ENCODE peak calls at places on chromosomes 3 and 15, in nine cellular contexts. Y is neuronal stem cell, F is brain microvascular endothelial cell, E is right lobe of liver, U is upper lobe of right lung, R is astrocyte, T is uterus, H is cardiac muscle cell, I is PC-3. K is an unnamed sample. For H3K36me3, the result is how much of the 10 kb centered on the place peaks cover.

GRCh38 chr3:62500556-62501294 is 127.4 kb upstream of the FEZF2 start:
- DNase-seq in Y (no peak), F (no peak), E (no peak), U (no peak), R (no peak), T (no peak), H (no peak), I (no peak), K (no peak)

GRCh38 chr15:68501616-68502015 is 69.7 kb upstream of the ITGA11 start:
- DNase-seq in Y (no peak), F (no peak), E (no peak), U (no peak), R (no peak), T (no peak), H (no peak), I (no peak), K (no peak)

GRCh38 chr3:137612293-137612692 is 151.8 kb upstream of the SOX14 start:
- DNase-seq in Y (peak), F (no peak), E (no peak), U (no peak), R (no peak), T (no peak), H (peak), I (no peak), K (no peak)

GRCh38 chr3:120039642-120040610 is 54.3 kb downstream of the GSK3B start:
- DNase-seq in Y (no peak), F (no peak), E (no peak), U (no peak), R (peak), T (no peak), H (no peak), I (peak), K (no peak)

GRCh38 chr3:184186902-184187207 is 856 bp downstream of the ABCF3 start:
- DNase-seq in Y (no peak), F (no peak), E (no peak), U (no peak), R (no peak), T (no peak), H (no peak), I (no peak), K (no peak)

GRCh38 chr3:182570934-182571594 is 222.2 kb upstream of the ATP11B start:
- DNase-seq in Y (no peak), F (no peak), E (no peak), U (no peak), R (no peak), T (no peak), H (no peak), I (no peak), K (no peak)

GRCh38 chr15:32668942-32669341 is 27.4 kb downstream of the SCG5 start:
- DNase-seq in Y (no peak), F (no peak), E (no peak), U (no peak), R (no peak), T (no peak), H (no peak), I (no peak), K (no peak)

GRCh38 chr15:95520511-95520910 is 810.0 kb upstream of the NR2F2 start:
- DNase-seq in Y (no peak), F (no peak), E (no peak), U (no peak), R (peak), T (no peak), H (no peak), I (no peak), K (no peak)

GRCh38 chr3:136008221-136008620 is 42.7 kb downstream of the PPP2R3A start:
- DNase-seq in Y (no peak), F (no peak), E (no peak), U (no peak), R (no peak), T (no peak), H (no peak), I (peak), K (no peak)

GRCh38 chr15:78210349-78210717 is 24.0 kb downstream of the ACSBG1 start:
- DNase-seq in Y (no peak), F (no peak), E (no peak), U (no peak), R (no peak), T (no peak), H (no peak), I (no peak), K (no peak)

GRCh38 chr3:98587654-98588532 is 5.5 kb downstream of the CPOX start:
- DNase-seq in Y (no peak), F (no peak), E (no peak), U (no peak), R (no peak), T (no peak), H (no peak), I (peak), K (no peak)

GRCh38 chr3:157148123-157148889 is 11.6 kb downstream of the CCNL1 start:
- DNase-seq in Y (no peak), F (no peak), E (no peak), U (no peak), R (no peak), T (no peak), H (no peak), I (no peak), K (no peak)
- H3K36me3 ChIP-seq in Y (half or more), F (half or more), E (half or more), U (half or more), R (half or more), T (under half), H (half or more), I (half or more), K (under half)

GRCh38 chr15:63196846-63197245 is 7.4 kb downstream of the RAB8B start:
- DNase-seq in Y (no peak), F (no peak), E (no peak), U (no peak), R (no peak), T (no peak), H (no peak), I (no peak), K (no peak)

GRCh38 chr15:63200464-63201242 is 11.2 kb downstream of the RAB8B start:
- DNase-seq in Y (no peak), F (no peak), E (no peak), U (no peak), R (no peak), T (no peak), H (no peak), I (no peak), K (no peak)

GRCh38 chr15:63198752-63199250 is 9.4 kb downstream of the RAB8B start:
- DNase-seq in Y (no peak), F (no peak), E (no peak), U (no peak), R (no peak), T (no peak), H (no peak), I (peak), K (no peak)

GRCh38 chr15:63197626-63198025 is 8.2 kb downstream of the RAB8B start:
- DNase-seq in Y (no peak), F (no peak), E (no peak), U (no peak), R (no peak), T (no peak), H (no peak), I (no peak), K (no peak)

DNA sequence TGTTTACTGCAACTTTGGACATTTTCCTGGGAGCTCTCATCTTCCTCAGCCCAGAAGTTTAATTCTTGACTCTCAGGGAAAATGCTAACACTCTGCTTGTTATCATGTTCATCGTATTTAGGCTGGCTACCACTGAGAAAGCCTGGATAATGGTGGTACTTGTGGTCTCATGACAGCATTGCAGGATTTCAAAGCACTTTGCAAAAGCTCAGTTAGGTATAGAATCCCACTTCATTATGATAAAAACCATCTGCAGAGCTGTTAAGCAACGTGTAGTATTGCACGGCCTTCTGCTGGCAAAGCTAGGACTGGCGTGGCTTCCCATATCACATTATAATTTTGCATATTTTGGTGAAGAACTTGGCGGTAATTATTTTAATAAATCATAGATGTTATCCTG is 8.9 kb downstream of the RAB8B start:
- DNase-seq in Y (no peak), F (no peak), E (no peak), U (no peak), R (no peak), T (no peak), H (no peak), I (no peak), K (no peak)
- H3K4me3 ChIP-seq in Y (no peak), F (no peak), E (no peak), U (no peak), R (no peak), T (no peak), H (no peak), I (peak), K (no peak)

GRCh38 chr3:47712398-47712797 is 69.3 kb downstream of the SMARCC1 start:
- DNase-seq in Y (no peak), F (no peak), E (no peak), U (no peak), R (no peak), T (no peak), H (no peak), I (no peak), K (no peak)
- H3K36me3 ChIP-seq in Y (half or more), F (under half), E (under half), U (half or more), R (half or more), T (under half), H (under half), I (half or more), K (under half)

GRCh38 chr15:25900901-25901300 is 37.8 kb upstream of the ATP10A start:
- DNase-seq in Y (no peak), F (no peak), E (no peak), U (no peak), R (peak), T (no peak), H (no peak), I (peak), K (no peak)
- H3K4me3 ChIP-seq in Y (no peak), F (no peak), E (no peak), U (no peak), R (no peak), T (no peak), H (no peak), I (no peak), K (no peak)

GRCh38 chr15:66724732-66725467 is 22.9 kb downstream of the SMAD6 start:
- DNase-seq in Y (no peak), F (no peak), E (no peak), U (peak), R (no peak), T (no peak), H (no peak), I (no peak), K (no peak)
- H3K36me3 ChIP-seq in Y (under half), F (under half), E (under half), U (under half), R (under half), T (under half), H (half or more), I (under half), K (under half)